ENCODE peak calls at places on chromosomes 12 and 14, in six cellular contexts. K, X, Y, I, F and B are unnamed samples.

GRCh38 chr14:95481391-95482022 is 34.9 kb downstream of the SYNE3 start:
- DNase-seq in I (no peak), F (no peak), X (no peak), Y (no peak), K (no peak), B (no peak)

GRCh38 chr14:96267336-96267735 is 11.3 kb downstream of the BDKRB1 start:
- DNase-seq in I (no peak), Y (no peak), X (peak), F (peak), K (peak), B (peak)

GRCh38 chr12:130826151-130826801 is 12.8 kb downstream of the STX2 start:
- DNase-seq in K (peak), X (peak), F (peak), I (no peak), Y (peak), B (peak)

GRCh38 chr12:106978035-106978800 is 8.7 kb downstream of the MTERF2 start:
- DNase-seq in I (no peak), K (no peak), F (no peak), X (no peak), Y (no peak), B (no peak)

GRCh38 chr14:64708148-64709004 is 4.2 kb downstream of the PLEKHG3 start:
- DNase-seq in X (peak), Y (peak), F (peak), K (peak), I (no peak), B (peak)

GRCh38 chr14:63295991-63296630 is 22.6 kb downstream of the GPHB5 start:
- DNase-seq in I (no peak), K (no peak), Y (no peak), X (peak), F (no peak), B (peak)

GRCh38 chr14:61607570-61608244 is 87.6 kb upstream of the HIF1A start:
- DNase-seq in K (peak), X (no peak), I (no peak), Y (no peak), F (peak), B (no peak)

GRCh38 chr14:41549282-41549681 is 57.4 kb upstream of the LRFN5 start:
- DNase-seq in F (no peak), X (no peak), I (no peak), K (no peak), Y (no peak), B (no peak)

GRCh38 chr14:56754966-56755365 is 55.3 kb downstream of the OTX2 start:
- DNase-seq in K (no peak), Y (no peak), I (no peak), F (no peak), X (no peak), B (no peak)

GRCh38 chr12:5872745-5873144 is 72.3 kb downstream of the ANO2 start:
- DNase-seq in K (peak), X (peak), F (peak), I (no peak), Y (no peak), B (peak)

GRCh38 chr12:83793616-83794015 is 1106.9 kb downstream of the TMTC2 start:
- DNase-seq in F (no peak), K (no peak), Y (no peak), I (no peak), X (no peak), B (no peak)

GRCh38 chr12:81610955-81611889 is 147.9 kb downstream of the PPFIA2 start:
- DNase-seq in X (no peak), K (peak), F (peak), I (no peak), Y (peak), B (peak)

GRCh38 chr12:55704824-55705780 is 2.6 kb downstream of the ITGA7 start:
- DNase-seq in F (no peak), Y (no peak), I (no peak), X (no peak), K (no peak), B (no peak)

GRCh38 chr14:21233457-21234076 is 35.7 kb downstream of the HNRNPC start:
- DNase-seq in I (no peak), F (peak), Y (no peak), X (peak), K (no peak), B (no peak)

GRCh38 chr14:68367444-68368014 is 425.3 kb downstream of the ZFP36L1 start:
- DNase-seq in Y (no peak), F (no peak), I (no peak), X (peak), K (no peak), B (no peak)

GRCh38 chr12:72295744-72296143 is 23.6 kb downstream of the TRHDE start:
- DNase-seq in F (no peak), I (no peak), K (no peak), X (peak), Y (no peak), B (peak)

GRCh38 chr12:98453070-98453469 is 62.3 kb upstream of the TMPO start:
- DNase-seq in X (no peak), I (no peak), K (no peak), Y (no peak), F (no peak), B (no peak)

GRCh38 chr12:78338054-78338785 is 507.5 kb downstream of the NAV3 start:
- DNase-seq in I (no peak), X (no peak), Y (no peak), K (no peak), F (no peak), B (no peak)

GRCh38 chr14:71487449-71487848 is 444.8 kb upstream of the RGS6 start:
- DNase-seq in K (no peak), I (no peak), F (no peak), Y (no peak), X (no peak), B (no peak)

GRCh38 chr14:57871487-57872080 is 5.7 kb upstream of the SLC35F4 start:
- DNase-seq in K (peak), X (peak), I (peak), F (peak), Y (peak), B (peak)

GRCh38 chr12:2691001-2691339 is 103.8 kb upstream of the FKBP4 start:
- DNase-seq in X (peak), F (peak), I (peak), Y (no peak), K (peak), B (peak)

GRCh38 chr12:65784616-65785015 is 39.7 kb upstream of the HMGA2 start:
- DNase-seq in Y (no peak), X (no peak), K (no peak), I (no peak), F (no peak), B (no peak)

GRCh38 chr12:57586832-57587429 is 4.1 kb upstream of the PIP4K2C start:
- DNase-seq in I (no peak), F (no peak), K (no peak), X (no peak), Y (no peak), B (no peak)

GRCh38 chr14:59075503-59075902 is 113.0 kb upstream of the DAAM1 start:
- DNase-seq in I (no peak), Y (no peak), X (no peak), K (no peak), F (no peak), B (no peak)

GRCh38 chr12:53214687-53215455 is 7.8 kb upstream of the ITGB7 start:
- DNase-seq in K (peak), F (peak), Y (no peak), X (no peak), I (no peak), B (no peak)
- H2BK15ac ChIP-seq in K (no peak), F (no peak), Y (peak), X (no peak), I (no peak), B (no peak)

DNA sequence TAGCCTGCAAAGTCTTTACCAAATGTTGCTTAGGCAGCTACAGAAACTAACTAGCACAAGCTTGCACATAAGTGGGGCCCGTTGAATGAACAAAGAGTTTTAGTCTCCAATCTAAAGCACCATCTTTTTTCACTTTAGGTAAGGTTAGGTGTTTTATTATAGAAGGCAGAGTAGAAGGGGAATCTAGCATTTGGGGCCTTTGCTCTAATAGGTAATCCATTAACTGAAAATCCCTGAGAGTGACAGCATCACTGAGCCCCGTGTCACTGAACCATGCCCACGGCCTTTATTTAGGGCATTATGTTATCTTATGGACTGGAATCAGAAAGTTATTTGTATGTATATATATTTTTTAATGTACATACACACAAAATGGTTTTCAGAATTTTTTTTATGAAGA is 25.1 kb downstream of the CPNE8 start:
- DNase-seq in I (no peak), K (no peak), F (no peak), X (no peak), Y (no peak), B (no peak)
- H2BK15ac ChIP-seq in I (no peak), K (no peak), F (no peak), X (no peak), Y (no peak), B (no peak)

GRCh38 chr14:103735022-103735421 is 19.4 kb downstream of the ZFYVE21 start:
- DNase-seq in Y (no peak), X (no peak), I (no peak), F (no peak), K (no peak), B (no peak)
- H2BK15ac ChIP-seq in Y (no peak), X (no peak), I (no peak), F (no peak), K (no peak), B (no peak)

GRCh38 chr12:119167904-119168303 is 10.8 kb upstream of the HSPB8 start:
- DNase-seq in K (no peak), I (no peak), F (no peak), Y (no peak), X (no peak), B (no peak)
- H2BK15ac ChIP-seq in K (no peak), I (no peak), F (no peak), Y (no peak), X (no peak), B (no peak)

DNA sequence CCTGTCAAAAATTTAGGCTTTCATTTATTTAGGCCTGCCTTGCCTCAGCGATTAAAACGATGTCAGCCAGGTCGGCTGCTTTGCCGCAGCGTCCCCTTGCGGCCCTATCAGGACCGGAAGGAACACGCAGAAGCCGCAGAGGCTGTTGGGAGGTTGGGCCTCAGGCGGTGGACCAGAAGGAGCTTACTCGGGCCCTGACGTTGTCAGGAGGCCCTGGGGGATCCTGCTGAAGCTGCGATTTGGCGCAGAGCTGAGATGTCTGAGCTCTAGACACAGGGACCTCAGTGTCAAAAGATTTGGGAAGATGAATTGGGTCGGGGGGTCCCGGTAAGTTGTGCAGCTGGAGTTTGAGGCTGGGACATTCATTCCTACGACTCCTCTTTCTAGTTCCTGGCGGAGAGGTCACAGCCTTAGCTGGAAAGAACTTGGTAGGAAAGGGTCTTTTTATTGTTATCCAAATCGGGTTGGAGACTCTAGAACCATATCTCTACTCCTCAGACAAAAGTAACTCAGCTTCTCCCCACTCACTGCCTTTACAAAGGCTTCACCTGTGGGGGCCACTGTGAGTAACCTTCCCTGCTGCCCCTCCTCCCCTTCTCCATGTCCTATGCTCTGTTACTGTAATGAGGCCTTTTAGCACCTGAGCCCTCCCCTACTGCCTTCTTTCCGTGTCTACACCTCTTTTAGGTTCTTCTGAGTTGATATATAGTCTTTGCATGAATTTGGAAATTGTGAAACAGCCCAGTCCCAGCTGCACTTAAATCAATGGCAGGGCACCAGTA is 6.6 kb upstream of the ABCD2 start:
- DNase-seq in Y (peak), I (no peak), X (no peak), K (peak), F (peak), B (no peak)
- H2BK15ac ChIP-seq in Y (no peak), I (no peak), X (no peak), K (no peak), F (no peak), B (no peak)

GRCh38 chr12:79547044-79547734 is 143.6 kb downstream of the PAWR start:
- DNase-seq in I (peak), F (peak), X (no peak), K (peak), Y (peak), B (peak)
- H2BK15ac ChIP-seq in I (no peak), F (no peak), X (peak), K (no peak), Y (no peak), B (peak)

GRCh38 chr12:33192226-33192625 is 247.4 kb downstream of the SYT10 start:
- DNase-seq in K (no peak), F (no peak), Y (no peak), I (no peak), X (no peak), B (no peak)
- H2BK15ac ChIP-seq in K (no peak), F (no peak), Y (no peak), I (no peak), X (no peak), B (no peak)